ENCODE peak calls at places on chromosomes 1 and 21, in nine cellular contexts. Z is tibial artery; U is heart right ventricle; P is RWPE1; K is caudate nucleus; S is left ventricle myocardium inferior; R is AG04450; H is CD8-positive, alpha-beta T cell; V is ascending aorta. N is an unnamed sample.
A peak's percentile ranks its signal among the peaks of the same experiment; 100 is the strongest.

GRCh38 chr1:247360991-247361721 is 29.5 kb upstream of the ZNF496 start:
- DNase-seq in V (no peak), Z (no peak), H (no peak), S (peak; percentile 47), R (no peak), P (no peak), U (peak; percentile 68), K (peak; percentile 23), N (no peak)

GRCh38 chr21:34012640-34013039 is 60.7 kb upstream of the MRPS6 start:
- DNase-seq in P (no peak), K (no peak), V (no peak), U (no peak), Z (no peak), R (no peak), H (no peak), S (no peak), N (no peak)

GRCh38 chr1:166164995-166165660 is 1.7 kb downstream of the FAM78B start:
- DNase-seq in K (peak; percentile 55), P (peak; percentile 26), U (peak; percentile 39), H (no peak), V (peak; percentile 66), S (peak; percentile 55), Z (peak; percentile 66), R (no peak), N (no peak)

GRCh38 chr1:110421159-110421777 is 13.8 kb upstream of the LAMTOR5 start:
- DNase-seq in P (peak; percentile 24), Z (peak; percentile 65), K (no peak), V (no peak), R (no peak), U (no peak), S (no peak), H (no peak), N (peak; percentile 6)

GRCh38 chr1:29259802-29260441 is 23.6 kb downstream of the PTPRU start:
- DNase-seq in U (peak; percentile 30), Z (peak; percentile 69), S (peak; percentile 67), H (no peak), R (no peak), P (peak; percentile 73), K (no peak), V (no peak), N (no peak)

GRCh38 chr1:19353596-19353995 is 41.5 kb downstream of the SLC66A1 start:
- DNase-seq in P (no peak), R (no peak), H (no peak), S (no peak), U (no peak), K (no peak), Z (no peak), V (no peak), N (no peak)

GRCh38 chr21:15754640-15755039 is 24.9 kb downstream of the USP25 start:
- DNase-seq in V (no peak), H (no peak), K (no peak), Z (no peak), P (no peak), R (no peak), S (no peak), U (no peak), N (peak; percentile 72)

GRCh38 chr1:207312604-207312920 is 8.9 kb upstream of the CD55 start:
- DNase-seq in Z (no peak), H (no peak), U (no peak), P (no peak), R (no peak), K (no peak), V (no peak), S (no peak), N (no peak)

GRCh38 chr1:93552751-93553455 is 105.0 kb downstream of the FNBP1L start:
- DNase-seq in V (no peak), U (no peak), R (no peak), Z (no peak), H (no peak), S (peak; percentile 50), P (no peak), K (peak; percentile 20), N (no peak)

GRCh38 chr1:18515120-18515667 is 34.5 kb downstream of the KLHDC7A start:
- DNase-seq in S (no peak), Z (no peak), H (no peak), U (no peak), R (no peak), P (no peak), K (no peak), V (no peak), N (no peak)

GRCh38 chr1:10916991-10917390 is 95.5 kb upstream of the TARDBP start:
- DNase-seq in S (no peak), P (no peak), V (no peak), U (no peak), H (no peak), R (no peak), K (no peak), Z (no peak), N (no peak)

GRCh38 chr1:69824932-69825331 is 257.2 kb downstream of the LRRC7 start:
- DNase-seq in U (peak; percentile 7), K (no peak), V (no peak), H (no peak), R (no peak), Z (no peak), P (no peak), S (peak; percentile 16), N (no peak)

GRCh38 chr1:241447056-241447649 is 72.4 kb downstream of the FH start:
- DNase-seq in H (no peak), P (no peak), V (no peak), R (no peak), S (no peak), U (no peak), K (no peak), Z (no peak), N (no peak)

DNA sequence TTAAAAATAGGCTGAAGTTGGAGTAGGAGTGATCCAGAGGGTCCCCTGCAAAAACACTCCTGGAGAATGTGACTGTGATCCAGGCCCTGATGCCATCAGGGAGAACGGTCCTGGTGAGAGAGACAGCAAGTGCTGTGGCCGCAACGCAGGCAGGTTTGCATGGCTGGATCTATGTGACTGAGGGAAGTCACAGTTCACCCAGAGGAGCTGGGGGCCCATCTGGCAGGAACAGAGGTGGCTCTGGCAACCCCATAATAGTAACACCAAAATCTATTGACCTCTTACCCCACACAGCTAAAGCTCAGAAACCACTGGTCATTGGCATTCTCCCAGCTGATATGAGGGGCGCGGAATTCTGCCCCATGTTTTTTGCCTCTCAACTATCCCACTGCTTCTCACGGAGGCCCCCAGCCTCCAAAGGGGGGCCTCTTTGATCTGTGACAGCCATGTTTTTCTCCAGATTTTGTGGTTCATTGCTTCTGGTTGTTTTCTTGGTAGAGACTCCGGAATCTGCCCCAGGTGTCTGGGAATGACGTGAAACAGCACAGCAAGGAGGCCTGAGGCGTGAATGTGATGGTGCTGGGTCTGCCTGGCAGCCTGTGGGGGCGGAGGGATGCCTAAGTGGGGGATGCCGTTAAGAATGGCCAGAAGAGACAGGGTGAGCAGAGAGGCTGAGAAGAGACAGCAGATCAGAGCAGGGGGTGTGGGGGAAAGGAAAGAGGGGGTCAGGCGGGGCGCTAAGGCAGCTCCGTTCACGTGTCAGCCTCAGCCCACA is 23.6 kb downstream of the CASP9 start:
- DNase-seq in R (no peak), S (no peak), H (no peak), K (no peak), V (no peak), U (no peak), Z (no peak), P (no peak), N (no peak)
- H3K27ac ChIP-seq in R (peak overlapping the region; percentile 2), S (no peak overlapping the region), H (no peak overlapping the region), K (no peak overlapping the region), V (no peak overlapping the region), U (no peak overlapping the region), Z (no peak overlapping the region), P (no peak overlapping the region), N (no peak overlapping the region)

GRCh38 chr21:44281801-44282200 is 3.9 kb upstream of the AIRE start:
- DNase-seq in H (no peak), R (no peak), U (no peak), V (no peak), P (no peak), K (no peak), Z (no peak), S (no peak), N (no peak)
- H3K27ac ChIP-seq in H (no peak overlapping the region), R (no peak overlapping the region), U (no peak overlapping the region), V (no peak overlapping the region), P (no peak overlapping the region), K (no peak overlapping the region), Z (no peak overlapping the region), S (no peak overlapping the region), N (no peak overlapping the region)

DNA sequence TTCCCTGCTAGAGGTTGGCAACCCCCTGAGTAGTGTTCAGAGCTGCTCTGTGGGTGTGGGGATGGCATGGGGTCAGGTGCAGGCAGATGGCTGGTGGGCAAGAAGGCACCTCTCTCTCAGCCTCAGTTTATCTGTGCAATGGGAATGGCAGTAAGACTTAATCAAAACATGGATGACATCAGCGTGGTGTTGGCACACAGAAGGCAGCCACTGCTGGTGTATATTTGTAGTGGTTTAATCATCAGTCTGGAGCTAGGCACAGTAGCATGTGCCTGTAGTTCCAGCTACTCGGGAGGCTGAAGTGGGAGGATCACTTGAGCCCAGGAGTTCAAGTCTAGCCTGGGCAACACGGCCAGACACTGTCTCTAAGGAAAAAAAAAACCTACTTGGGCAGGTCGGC is 7.4 kb downstream of the FAAH start:
- DNase-seq in R (no peak), K (no peak), Z (no peak), P (no peak), U (no peak), H (no peak), V (no peak), S (no peak), N (peak; percentile 26)
- H3K27ac ChIP-seq in R (no peak overlapping the region), K (peak overlapping the region; percentile 87), Z (peak overlapping the region; percentile 59), P (peak overlapping the region; percentile 72), U (no peak overlapping the region), H (no peak overlapping the region), V (no peak overlapping the region), S (no peak overlapping the region), N (peak overlapping the region; percentile 36)

GRCh38 chr1:42336978-42337377 is 1.9 kb upstream of the FOXJ3 start:
- DNase-seq in S (no peak), K (no peak), U (no peak), H (no peak), Z (no peak), V (no peak), P (no peak), R (no peak), N (no peak)
- H3K27ac ChIP-seq in S (no peak overlapping the region), K (no peak overlapping the region), U (no peak overlapping the region), H (no peak overlapping the region), Z (no peak overlapping the region), V (no peak overlapping the region), P (no peak overlapping the region), R (no peak overlapping the region), N (no peak overlapping the region)

GRCh38 chr21:45267390-45267760 is 20.3 kb downstream of the POFUT2 start:
- DNase-seq in V (peak; percentile 54), P (no peak), R (no peak), H (no peak), S (no peak), U (no peak), K (no peak), Z (peak; percentile 29), N (no peak)

GRCh38 chr21:45265721-45266517 is 21.8 kb downstream of the POFUT2 start:
- DNase-seq in S (no peak), Z (peak; percentile 59), U (no peak), K (no peak), H (no peak), V (peak; percentile 53), P (no peak), R (no peak), N (no peak)

GRCh38 chr21:45266518-45267389 is 20.9 kb downstream of the POFUT2 start:
- DNase-seq in Z (peak; percentile 49), R (no peak), S (no peak), U (no peak), V (peak; percentile 61), K (no peak), P (no peak), H (peak; percentile 74), N (no peak)

GRCh38 chr21:45269861-45270260 is 17.8 kb downstream of the POFUT2 start:
- DNase-seq in P (no peak), U (no peak), Z (peak; percentile 61), R (no peak), V (peak; percentile 50), K (no peak), H (no peak), S (no peak), N (no peak)

GRCh38 chr21:45270306-45270821 is 17.3 kb downstream of the POFUT2 start:
- DNase-seq in V (peak; percentile 45), P (no peak), U (no peak), S (no peak), H (no peak), Z (peak; percentile 56), R (no peak), K (no peak), N (no peak)
- H3K27ac ChIP-seq in V (no peak overlapping the region), P (no peak overlapping the region), U (no peak overlapping the region), S (no peak overlapping the region), H (no peak overlapping the region), Z (no peak overlapping the region), R (no peak overlapping the region), K (no peak overlapping the region), N (no peak overlapping the region)

N was measured in epithelial cell of prostate.